ENCODE peak calls at places on chromosome 21, in nine cellular contexts. S, R, C, I, B, W, X, K and U are unnamed samples.

GRCh38 chr21:42569732-42570301 is 56.2 kb downstream of the SLC37A1 start:
- DNase-seq in W (no peak), X (no peak), S (no peak), C (no peak), B (no peak), R (no peak), K (no peak), I (no peak), U (no peak)

GRCh38 chr21:45800339-45801080 is 157.0 kb downstream of the PCBP3 start:
- DNase-seq in K (no peak), C (no peak), W (no peak), R (no peak), B (no peak), X (no peak), S (no peak), I (peak; percentile 9), U (no peak)

GRCh38 chr21:36626791-36627190 is 72.1 kb upstream of the SIM2 start:
- DNase-seq in I (no peak), K (no peak), S (no peak), B (no peak), X (no peak), R (no peak), C (no peak), W (no peak), U (no peak)

GRCh38 chr21:41610042-41610839 is 102.3 kb upstream of the TMPRSS2 start:
- DNase-seq in K (no peak), X (no peak), R (peak; percentile 74), B (no peak), W (peak; percentile 1), S (no peak), I (peak; percentile 70), C (peak; percentile 15), U (no peak)

GRCh38 chr21:42864812-42865211 is 14.5 kb downstream of the WDR4 start:
- DNase-seq in C (peak; percentile 16), K (no peak), R (no peak), X (no peak), S (no peak), W (peak; percentile 64), I (no peak), B (no peak), U (no peak)

GRCh38 chr21:38768385-38769071 is 37.2 kb upstream of the ETS2 start:
- DNase-seq in K (no peak), I (peak; percentile 85), R (no peak), S (no peak), C (no peak), W (no peak), X (peak; percentile 98), B (peak; percentile 45), U (no peak)

GRCh38 chr21:38938343-38938742 is 132.6 kb downstream of the ETS2 start:
- DNase-seq in X (no peak), B (no peak), I (peak; percentile 84), K (no peak), R (peak; percentile 16), C (no peak), S (no peak), W (no peak), U (no peak)

GRCh38 chr21:41861987-41862386 is 17.2 kb downstream of the PRDM15 start:
- DNase-seq in R (no peak), C (no peak), I (no peak), B (no peak), W (no peak), S (no peak), X (no peak), K (no peak), U (no peak)

GRCh38 chr21:17468698-17469097 is 44.1 kb upstream of the CXADR start:
- DNase-seq in S (no peak), R (no peak), C (no peak), K (no peak), X (no peak), B (no peak), I (no peak), W (no peak), U (no peak)

GRCh38 chr21:30072496-30072895 is 94.1 kb downstream of the CLDN17 start:
- DNase-seq in W (no peak), B (no peak), X (peak; percentile 11), I (peak; percentile 64), S (no peak), K (no peak), C (no peak), R (peak; percentile 20), U (no peak)

GRCh38 chr21:35053356-35054096 is 4.4 kb upstream of the RUNX1 start:
- DNase-seq in K (no peak), R (peak; percentile 33), C (no peak), B (no peak), S (no peak), I (no peak), X (no peak), W (no peak), U (no peak)

GRCh38 chr21:44911384-44912157 is 9.1 kb downstream of the ITGB2 start:
- DNase-seq in R (no peak), S (peak; percentile 52), K (no peak), B (no peak), C (peak; percentile 60), I (peak; percentile 44), X (no peak), W (peak; percentile 80), U (peak; percentile 55)

GRCh38 chr21:44840771-44841170 is 22.9 kb upstream of the SUMO3 start:
- DNase-seq in I (peak; percentile 22), K (no peak), B (no peak), C (no peak), R (no peak), W (no peak), S (no peak), X (no peak), U (no peak)

GRCh38 chr21:16079830-16080229 is 350.0 kb downstream of the USP25 start:
- DNase-seq in S (no peak), I (peak; percentile 89), X (peak; percentile 54), K (no peak), R (no peak), C (no peak), B (no peak), W (no peak), U (peak; percentile 11)

GRCh38 chr21:41171210-41171609 is 3.2 kb downstream of the BACE2 start:
- DNase-seq in C (no peak), K (no peak), X (no peak), W (no peak), B (no peak), R (no peak), S (no peak), I (no peak), U (no peak)

GRCh38 chr21:38325761-38326420 is 69.1 kb downstream of the KCNJ15 start:
- DNase-seq in K (no peak), C (no peak), S (no peak), R (no peak), B (no peak), I (no peak), W (no peak), X (no peak), U (no peak)

GRCh38 chr21:44654576-44654950 is at the start of gene KRTAP12-4:
- DNase-seq in S (no peak), R (no peak), B (no peak), X (no peak), W (no peak), K (no peak), I (no peak), C (no peak), U (no peak)

GRCh38 chr21:36785615-36786014 is 86.7 kb downstream of the SIM2 start:
- DNase-seq in W (no peak), C (no peak), R (no peak), I (no peak), X (no peak), B (no peak), S (no peak), K (no peak), U (no peak)

GRCh38 chr21:41816583-41817165 is 49.8 kb upstream of the RIPK4 start:
- DNase-seq in R (peak; percentile 73), K (peak; percentile 15), X (peak; percentile 5), S (peak; percentile 32), C (peak; percentile 10), W (peak; percentile 8), I (peak; percentile 44), B (peak; percentile 25), U (peak; percentile 37)

GRCh38 chr21:41958886-41959563 is 5.2 kb upstream of the C2CD2 start:
- DNase-seq in I (no peak), K (no peak), B (no peak), X (no peak), W (no peak), C (no peak), R (no peak), S (no peak), U (no peak)

GRCh38 chr21:26834181-26834945 is 10.8 kb downstream of the ADAMTS1 start:
- DNase-seq in K (no peak), B (no peak), R (no peak), S (no peak), I (no peak), C (no peak), W (no peak), X (no peak), U (no peak)

GRCh38 chr21:17688912-17689874 is 76.5 kb upstream of the BTG3 start:
- DNase-seq in I (peak; percentile 20), S (peak; percentile 36), R (no peak), C (no peak), X (no peak), W (no peak), K (peak; percentile 15), B (peak; percentile 28), U (no peak)

GRCh38 chr21:43731891-43732711 is 13.2 kb downstream of the PDXK start:
- DNase-seq in W (peak; percentile 92), C (peak; percentile 62), S (no peak), K (no peak), B (no peak), X (no peak), R (no peak), I (no peak), U (peak; percentile 45)

GRCh38 chr21:33668620-33669019 is 26.3 kb downstream of the ITSN1 start:
- DNase-seq in W (no peak), R (no peak), K (no peak), B (no peak), X (no peak), I (no peak), C (no peak), S (no peak), U (no peak)

GRCh38 chr21:29022141-29022540 is 2.3 kb upstream of the USP16 start:
- DNase-seq in K (no peak), X (no peak), R (no peak), I (no peak), S (no peak), W (no peak), B (no peak), C (no peak), U (no peak)

GRCh38 chr21:34367320-34367935 is 3.6 kb downstream of the KCNE2 start:
- DNase-seq in W (peak; percentile 66), S (peak; percentile 11), I (peak; percentile 75), B (no peak), R (peak; percentile 44), X (no peak), C (no peak), K (no peak), U (no peak)

GRCh38 chr21:35833991-35834390 is 226.3 kb downstream of the SETD4 start:
- DNase-seq in K (no peak), X (no peak), R (no peak), C (no peak), B (no peak), I (no peak), S (no peak), W (no peak), U (no peak)

GRCh38 chr21:44090332-44090731 is 16.9 kb upstream of the PWP2 start:
- DNase-seq in B (no peak), S (no peak), C (no peak), W (no peak), I (peak; percentile 23), R (no peak), X (no peak), K (no peak), U (no peak)